ENCODE peak calls at places on chromosome 19, in seven cellular contexts. S, D, I, X, M, V and Q are unnamed samples.

GRCh38 chr19:1026189-1027019 is at the start of gene CNN2:
- DNase-seq in S (peak; percentile 74), D (peak; percentile 95), I (peak; percentile 67), X (peak; percentile 81), M (peak; percentile 84), V (peak; percentile 80), Q (peak; percentile 38)

GRCh38 chr19:33067121-33067520 is 2.4 kb upstream of the RHPN2 start:
- DNase-seq in S (no peak), D (no peak), I (no peak), X (no peak), M (no peak), V (no peak), Q (no peak)

GRCh38 chr19:46426506-46427162 is 2.1 kb downstream of the PNMA8C start:
- DNase-seq in S (peak; percentile 50), D (peak; percentile 79), I (peak; percentile 34), X (peak; percentile 88), M (peak; percentile 90), V (peak; percentile 56), Q (peak; percentile 56)

GRCh38 chr19:28667348-28667977 is 545.5 kb downstream of the UQCRFS1 start:
- DNase-seq in S (no peak), D (no peak), I (no peak), X (no peak), M (no peak), V (no peak), Q (no peak)

GRCh38 chr19:55702131-55702627 is 27.2 kb downstream of the EPN1 start:
- DNase-seq in S (no peak), D (peak; percentile 62), I (no peak), X (no peak), M (no peak), V (peak; percentile 45), Q (no peak)

GRCh38 chr19:1279782-1280341 is 4.5 kb downstream of the FAM174C start:
- DNase-seq in S (peak; percentile 71), D (peak; percentile 95), I (peak; percentile 84), X (peak; percentile 87), M (peak; percentile 92), V (peak; percentile 70), Q (peak; percentile 71)

GRCh38 chr19:37997911-37998344 is 90.9 kb downstream of the SIPA1L3 start:
- DNase-seq in S (peak; percentile 68), D (no peak), I (no peak), X (peak; percentile 86), M (no peak), V (no peak), Q (peak; percentile 91)

GRCh38 chr19:43966079-43966694 is 15.2 kb downstream of the ZNF221 start:
- DNase-seq in S (no peak), D (no peak), I (no peak), X (peak; percentile 16), M (no peak), V (no peak), Q (no peak)

GRCh38 chr19:1908364-1908678 is 3.1 kb downstream of the ADAT3 start:
- DNase-seq in S (no peak), D (no peak), I (no peak), X (no peak), M (no peak), V (no peak), Q (no peak)

GRCh38 chr19:18762125-18763023 is 28.7 kb downstream of the COMP start:
- DNase-seq in S (peak; percentile 90), D (no peak), I (no peak), X (peak; percentile 57), M (no peak), V (peak; percentile 90), Q (peak; percentile 86)

GRCh38 chr19:3723110-3723488 is 14.9 kb downstream of the TJP3 start:
- DNase-seq in S (no peak), D (no peak), I (no peak), X (no peak), M (no peak), V (no peak), Q (no peak)

GRCh38 chr19:56301152-56301551 is 13.5 kb downstream of the ZSCAN5A start:
- DNase-seq in S (no peak), D (no peak), I (no peak), X (no peak), M (no peak), V (no peak), Q (no peak)

GRCh38 chr19:43607238-43608205 is 4.4 kb upstream of the SRRM5 start:
- DNase-seq in S (no peak), D (no peak), I (no peak), X (no peak), M (no peak), V (no peak), Q (no peak)

GRCh38 chr19:48571378-48572162 is 19.6 kb downstream of the SULT2B1 start:
- DNase-seq in S (no peak), D (no peak), I (no peak), X (no peak), M (no peak), V (no peak), Q (no peak)

GRCh38 chr19:14002571-14003278 is 3.4 kb downstream of the RFX1 start:
- DNase-seq in S (no peak), D (no peak), I (no peak), X (no peak), M (no peak), V (no peak), Q (no peak)

GRCh38 chr19:53898680-53899341 is 10.3 kb upstream of the CACNG7 start:
- DNase-seq in S (peak; percentile 53), D (no peak), I (no peak), X (no peak), M (no peak), V (no peak), Q (no peak)

GRCh38 chr19:5718032-5718578 is 1.8 kb downstream of the LONP1 start:
- DNase-seq in S (no peak), D (no peak), I (peak; percentile 54), X (peak; percentile 61), M (no peak), V (no peak), Q (peak; percentile 35)

GRCh38 chr19:56953411-56953810 is 112.9 kb upstream of the PEG3 start:
- DNase-seq in S (no peak), D (no peak), I (no peak), X (no peak), M (no peak), V (no peak), Q (no peak)

GRCh38 chr19:40026597-40026970 is 29.4 kb downstream of the ZNF780B start:
- DNase-seq in S (no peak), D (no peak), I (no peak), X (no peak), M (no peak), V (no peak), Q (no peak)

GRCh38 chr19:39403331-39404312 is 3.0 kb upstream of the ZFP36 start:
- DNase-seq in S (peak; percentile 89), D (peak; percentile 100), I (peak; percentile 91), X (peak; percentile 99), M (peak; percentile 85), V (peak; percentile 99), Q (peak; percentile 88)

GRCh38 chr19:615619-616018 is 17.7 kb downstream of the POLRMT start:
- DNase-seq in S (no peak), D (no peak), I (no peak), X (peak; percentile 21), M (no peak), V (no peak), Q (peak; percentile 7)

GRCh38 chr19:19606021-19606420 is 12.5 kb downstream of the PBX4 start:
- DNase-seq in S (peak; percentile 87), D (no peak), I (no peak), X (no peak), M (no peak), V (peak; percentile 80), Q (peak; percentile 95)

GRCh38 chr19:34408421-34408820 is 4.2 kb downstream of the PDCD2L start:
- DNase-seq in S (no peak), D (peak; percentile 24), I (no peak), X (no peak), M (no peak), V (no peak), Q (no peak)

GRCh38 chr19:44684892-44685847 is 13.8 kb upstream of the CEACAM16 start:
- DNase-seq in S (peak; percentile 47), D (no peak), I (no peak), X (peak; percentile 68), M (no peak), V (no peak), Q (peak; percentile 84)

GRCh38 chr19:45641274-45642105 is 2.3 kb upstream of the EML2 start:
- DNase-seq in S (peak; percentile 96), D (peak; percentile 92), I (peak; percentile 79), X (peak; percentile 83), M (peak; percentile 59), V (peak; percentile 95), Q (peak; percentile 96)

GRCh38 chr19:29293736-29294342 is 80.9 kb upstream of the UQCRFS1 start:
- DNase-seq in S (no peak), D (no peak), I (no peak), X (no peak), M (no peak), V (no peak), Q (no peak)

GRCh38 chr19:56291857-56292256 is 19.3 kb downstream of the EDDM13 start:
- DNase-seq in S (no peak), D (no peak), I (no peak), X (peak; percentile 6), M (no peak), V (no peak), Q (no peak)

GRCh38 chr19:40862333-40862732 is 12.1 kb upstream of the CYP2A6 start:
- DNase-seq in S (no peak), D (no peak), I (no peak), X (no peak), M (no peak), V (no peak), Q (no peak)

GRCh38 chr19:58274771-58275199 is 4.0 kb upstream of the ZNF8 start:
- DNase-seq in S (peak; percentile 46), D (no peak), I (no peak), X (peak; percentile 20), M (no peak), V (no peak), Q (peak; percentile 10)

GRCh38 chr19:11096210-11096841 is 7.1 kb downstream of the LDLR start:
- DNase-seq in S (no peak), D (no peak), I (no peak), X (peak; percentile 96), M (no peak), V (no peak), Q (peak; percentile 61)

GRCh38 chr19:30253581-30253996 is 118.6 kb upstream of the ZNF536 start:
- DNase-seq in S (peak; percentile 3), D (no peak), I (no peak), X (no peak), M (no peak), V (no peak), Q (no peak)

GRCh38 chr19:11735375-11735774 is 3.4 kb downstream of the ZNF823 start:
- DNase-seq in S (peak; percentile 43), D (no peak), I (no peak), X (no peak), M (no peak), V (peak; percentile 38), Q (peak; percentile 53)